ENCODE peak calls at places on chromosomes 1 and 21, in eight cellular contexts. Z is AG04450, I is testis, L is GM23338, F is BE2C, G is type B pancreatic cell, X is pancreas, R is thoracic aorta. N is an unnamed sample.

GRCh38 chr1:43688109-43688387 is 19.3 kb upstream of the ST3GAL3 start:
- DNase-seq in Z (no peak), I (no peak), L (no peak), F (no peak), G (no peak), X (no peak), R (no peak), N (no peak)

GRCh38 chr1:207970329-207971038 is 59.6 kb upstream of the CD34 start:
- DNase-seq in Z (no peak), I (no peak), L (peak; percentile 5), F (no peak), G (peak; percentile 45), X (no peak), R (no peak), N (no peak)

GRCh38 chr1:207282049-207282448 is 39.4 kb upstream of the CD55 start:
- DNase-seq in Z (no peak), I (no peak), L (no peak), F (no peak), G (no peak), X (no peak), R (no peak), N (no peak)

GRCh38 chr1:216665891-216666290 is 57.3 kb downstream of the ESRRG start:
- DNase-seq in Z (no peak), I (no peak), L (no peak), F (no peak), G (no peak), X (no peak), R (no peak), N (no peak)

GRCh38 chr1:231799363-231799986 is 172.9 kb downstream of the DISC1 start:
- DNase-seq in Z (peak; percentile 37), I (no peak), L (no peak), F (no peak), G (no peak), X (no peak), R (no peak), N (no peak)

GRCh38 chr1:214461305-214461704 is 90.1 kb downstream of the PTPN14 start:
- DNase-seq in Z (no peak), I (no peak), L (no peak), F (no peak), G (no peak), X (no peak), R (no peak), N (no peak)

GRCh38 chr1:113405573-113405972 is 15.3 kb downstream of the MAGI3 start:
- DNase-seq in Z (no peak), I (no peak), L (no peak), F (no peak), G (no peak), X (no peak), R (no peak), N (no peak)

GRCh38 chr1:87362834-87363426 is 34.2 kb downstream of the LMO4 start:
- DNase-seq in Z (peak; percentile 2), I (no peak), L (no peak), F (no peak), G (no peak), X (no peak), R (no peak), N (no peak)

GRCh38 chr1:186059311-186059710 is 315.7 kb downstream of the TPR start:
- DNase-seq in Z (no peak), I (no peak), L (no peak), F (no peak), G (no peak), X (no peak), R (no peak), N (no peak)

GRCh38 chr1:38152351-38153082 is 105.9 kb upstream of the POU3F1 start:
- DNase-seq in Z (no peak), I (no peak), L (no peak), F (peak; percentile 71), G (no peak), X (no peak), R (no peak), N (no peak)

GRCh38 chr1:99464738-99465137 is 181.2 kb upstream of the PALMD start:
- DNase-seq in Z (no peak), I (no peak), L (no peak), F (no peak), G (no peak), X (no peak), R (no peak), N (no peak)

GRCh38 chr1:99465176-99465900 is 180.6 kb upstream of the PALMD start:
- DNase-seq in Z (no peak), I (no peak), L (no peak), F (no peak), G (no peak), X (no peak), R (no peak), N (no peak)

GRCh38 chr1:99456536-99456935 is 189.4 kb upstream of the PALMD start:
- DNase-seq in Z (no peak), I (no peak), L (no peak), F (no peak), G (no peak), X (no peak), R (no peak), N (no peak)

GRCh38 chr1:99457381-99458165 is 188.3 kb upstream of the PALMD start:
- DNase-seq in Z (no peak), I (no peak), L (no peak), F (no peak), G (no peak), X (no peak), R (no peak), N (no peak)

DNA sequence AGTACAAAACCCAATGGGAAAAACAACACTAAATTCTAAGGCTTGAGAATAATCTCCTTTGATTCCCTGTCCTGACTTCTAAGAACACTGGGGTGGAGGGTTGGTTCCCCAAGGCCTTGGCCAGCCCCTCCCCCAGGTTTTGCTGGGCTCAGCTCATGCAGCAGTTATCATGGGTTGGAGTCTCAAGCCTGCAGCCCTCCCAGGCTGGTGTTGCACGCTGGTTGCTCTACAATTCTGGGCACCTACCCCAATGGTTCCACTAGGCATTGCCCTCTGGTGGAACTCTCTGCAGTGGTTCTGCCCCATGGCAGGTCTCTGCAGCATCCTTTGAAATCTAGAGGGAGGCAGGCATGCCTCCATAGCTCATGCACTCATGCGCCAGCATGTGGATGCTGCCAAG is 184.4 kb upstream of the PALMD start:
- DNase-seq in Z (no peak), I (no peak), L (no peak), F (no peak), G (no peak), X (no peak), R (no peak), N (no peak)
- TF ChIP-seq CTCF in Z (no peak), I (no peak), L (no peak), F (no peak), G (no peak), X (no peak), R (no peak), N (no peak)

GRCh38 chr21:19874521-19874920 is 1123.7 kb upstream of the NCAM2 start:
- DNase-seq in Z (no peak), I (no peak), L (no peak), F (no peak), G (no peak), X (no peak), R (no peak), N (no peak)
- TF ChIP-seq CTCF in Z (no peak), I (no peak), L (no peak), F (no peak), G (no peak), X (no peak), R (no peak), N (no peak)

DNA sequence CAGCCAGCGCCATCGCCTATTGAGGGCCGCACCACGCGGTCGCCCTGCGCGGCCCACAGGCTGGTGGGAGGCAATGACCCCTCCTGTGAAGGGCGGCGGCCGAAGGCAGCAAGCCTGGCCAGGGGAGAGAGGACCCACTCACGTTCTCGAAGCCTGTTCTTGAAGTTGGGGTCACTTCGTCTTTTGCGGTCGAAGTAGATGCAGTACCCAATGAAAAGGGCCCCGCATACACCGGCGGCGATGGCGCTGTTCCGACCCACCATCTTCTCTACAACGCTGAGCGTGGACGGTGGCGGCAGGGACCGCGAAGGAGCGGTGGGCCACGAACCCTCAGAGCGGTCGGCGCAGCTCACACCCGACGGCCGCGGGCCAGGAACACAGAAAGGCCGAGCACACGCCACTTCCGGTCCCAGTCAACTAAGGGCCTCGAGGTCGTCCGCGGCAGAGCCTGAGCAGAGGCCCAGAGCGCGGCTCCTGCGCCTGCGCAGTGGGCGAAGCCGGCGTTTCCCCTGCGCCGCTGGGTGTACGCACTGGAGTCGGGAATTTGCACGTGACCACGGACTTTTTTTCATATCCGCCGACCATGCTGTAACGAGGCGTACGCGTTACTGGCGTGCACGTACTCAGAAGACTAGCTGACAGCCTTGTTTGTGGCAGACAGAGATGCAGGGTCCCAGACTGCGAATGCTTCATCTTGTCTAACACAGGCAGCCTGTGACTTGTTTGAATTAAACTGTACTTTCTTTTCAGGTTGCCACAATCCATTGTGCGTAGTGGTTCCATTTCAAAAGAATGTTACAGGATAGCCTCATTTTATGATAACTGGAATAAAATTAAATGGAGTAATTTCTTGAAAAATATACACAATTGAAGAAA is at the start of gene TOMM20:
- DNase-seq in Z (peak; percentile 97), I (peak; percentile 97), L (peak; percentile 98), F (peak; percentile 97), G (peak; percentile 97), X (peak; percentile 96), R (peak; percentile 86), N (peak; percentile 95)
- TF ChIP-seq CTCF in Z (no peak), I (no peak), L (peak; percentile 0), F (no peak), G (no peak), X (no peak), R (peak; percentile 10), N (no peak)

GRCh38 chr1:26999440-26999987 is 6.0 kb downstream of the TRNP1 start:
- DNase-seq in Z (peak; percentile 95), I (peak; percentile 85), L (peak; percentile 99), F (peak; percentile 12), G (no peak), X (peak; percentile 64), R (peak; percentile 77), N (no peak)
- TF ChIP-seq CTCF in Z (peak; percentile 1), I (no peak), L (peak; percentile 6), F (no peak), G (no peak), X (no peak), R (no peak), N (no peak)

GRCh38 chr1:18107671-18108312 is at the start of gene IGSF21:
- DNase-seq in Z (no peak), I (no peak), L (peak; percentile 68), F (no peak), G (no peak), X (no peak), R (no peak), N (no peak)

GRCh38 chr1:18108313-18109057 is 887 bp downstream of the IGSF21 start:
- DNase-seq in Z (no peak), I (no peak), L (no peak), F (no peak), G (no peak), X (no peak), R (no peak), N (no peak)

GRCh38 chr1:18109756-18110597 is 2.4 kb downstream of the IGSF21 start:
- DNase-seq in Z (no peak), I (peak; percentile 59), L (peak; percentile 97), F (no peak), G (no peak), X (no peak), R (no peak), N (no peak)

GRCh38 chr1:18110598-18110939 is 3.0 kb downstream of the IGSF21 start:
- DNase-seq in Z (no peak), I (no peak), L (peak; percentile 47), F (no peak), G (no peak), X (no peak), R (no peak), N (no peak)

GRCh38 chr1:18109058-18109755 is 1.6 kb downstream of the IGSF21 start:
- DNase-seq in Z (no peak), I (no peak), L (peak; percentile 51), F (no peak), G (no peak), X (no peak), R (no peak), N (no peak)
- TF ChIP-seq CTCF in Z (no peak), I (no peak), L (no peak), F (no peak), G (no peak), X (no peak), R (no peak), N (no peak)

N was measured in CD14-positive monocyte.